ENCODE peak calls at places on chromosomes 7 and 10, in six cellular contexts. W is HCT116; G is CD8-positive, alpha-beta T cell; Z is Karpas-422; R is uterus; V is heart left ventricle. J is an unnamed sample.

GRCh38 chr7:137718360-137718759 is 128.4 kb downstream of the DGKI start:
- DNase-seq in W (no peak), G (no peak), Z (no peak), R (no peak), V (no peak), J (no peak)

GRCh38 chr7:112422842-112423496 is 27.3 kb upstream of the IFRD1 start:
- DNase-seq in W (peak; percentile 63), G (no peak), Z (peak; percentile 73), R (peak; percentile 62), V (peak; percentile 65), J (no peak)

GRCh38 chr7:113161050-113161449 is 42.7 kb upstream of the SMIM30 start:
- DNase-seq in W (no peak), G (no peak), Z (no peak), R (no peak), V (no peak), J (no peak)

GRCh38 chr10:49634053-49634660 is 20.3 kb downstream of the CHAT start:
- DNase-seq in W (no peak), G (no peak), Z (no peak), R (no peak), V (no peak), J (no peak)

GRCh38 chr10:10804061-10804460 is 213.6 kb upstream of the CELF2 start:
- DNase-seq in W (no peak), G (no peak), Z (no peak), R (no peak), V (no peak), J (no peak)

GRCh38 chr7:122885583-122886356 is 490 bp downstream of the CADPS2 start:
- DNase-seq in W (no peak), G (no peak), Z (no peak), R (peak; percentile 36), V (peak; percentile 31), J (no peak)

GRCh38 chr10:132121511-132121830 is 55.7 kb downstream of the JAKMIP3 start:
- DNase-seq in W (no peak), G (no peak), Z (no peak), R (no peak), V (no peak), J (no peak)

GRCh38 chr7:29207469-29207868 is 12.9 kb downstream of the CHN2 start:
- DNase-seq in W (no peak), G (no peak), Z (no peak), R (no peak), V (no peak), J (no peak)

GRCh38 chr10:123614888-123615287 is 51.3 kb upstream of the GPR26 start:
- DNase-seq in W (peak; percentile 16), G (peak; percentile 47), Z (peak; percentile 61), R (no peak), V (peak; percentile 53), J (peak; percentile 21)

GRCh38 chr10:86291616-86292340 is 74.8 kb downstream of the GRID1 start:
- DNase-seq in W (no peak), G (no peak), Z (no peak), R (peak; percentile 6), V (peak; percentile 6), J (no peak)

GRCh38 chr10:108902491-108903250 is 1020.6 kb downstream of the XPNPEP1 start:
- DNase-seq in W (no peak), G (no peak), Z (no peak), R (no peak), V (no peak), J (no peak)

GRCh38 chr10:17239671-17240460 is 11.8 kb downstream of the VIM start:
- DNase-seq in W (no peak), G (no peak), Z (no peak), R (no peak), V (no peak), J (no peak)

GRCh38 chr10:17239276-17239660 is 11.2 kb downstream of the VIM start:
- DNase-seq in W (no peak), G (no peak), Z (no peak), R (no peak), V (no peak), J (no peak)

GRCh38 chr10:17244712-17245365 is 16.8 kb downstream of the VIM start:
- DNase-seq in W (no peak), G (no peak), Z (no peak), R (no peak), V (no peak), J (no peak)

GRCh38 chr10:17240617-17241016 is 12.6 kb downstream of the VIM start:
- DNase-seq in W (no peak), G (no peak), Z (no peak), R (no peak), V (no peak), J (no peak)

DNA sequence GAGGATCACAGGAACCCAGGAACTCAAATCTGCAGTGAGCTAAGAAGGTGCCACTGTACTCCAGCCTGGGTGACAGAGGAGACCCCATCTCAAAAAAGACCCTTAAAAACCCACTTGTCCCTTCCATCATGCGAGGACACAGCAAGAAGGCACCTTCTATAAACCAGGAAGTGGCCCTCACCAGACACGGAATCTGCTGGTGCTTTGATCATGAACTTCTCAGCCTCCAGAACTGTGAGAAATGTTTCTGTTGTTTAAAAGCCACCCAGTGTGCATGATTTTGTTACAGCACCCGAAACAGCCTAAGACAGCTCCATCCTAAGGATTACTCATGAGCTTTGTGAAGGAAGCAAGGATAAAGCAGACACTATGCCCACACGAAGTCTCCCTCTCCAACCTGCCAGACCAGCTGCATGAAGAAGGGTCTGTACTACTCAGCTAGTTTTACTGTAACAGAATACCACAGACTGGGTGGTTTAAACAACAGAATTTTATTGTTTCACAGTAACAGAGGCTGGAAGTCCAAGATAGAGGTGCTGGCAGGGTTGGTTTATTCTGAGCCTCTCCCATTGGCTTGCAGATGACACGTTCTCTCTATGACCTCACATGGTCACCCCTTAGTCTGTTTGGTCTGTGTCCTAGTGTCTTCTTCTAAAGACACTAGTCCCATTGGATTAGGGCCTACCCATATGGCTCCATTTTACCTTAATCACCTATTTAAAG is 13.7 kb downstream of the VIM start:
- DNase-seq in W (no peak), G (no peak), Z (no peak), R (no peak), V (no peak), J (peak; percentile 33)
- H3K4me3 ChIP-seq in W (no peak overlapping the region), G (no peak overlapping the region), Z (no peak overlapping the region), R (no peak overlapping the region), V (no peak overlapping the region), J (no peak overlapping the region)

GRCh38 chr7:157903296-157903695 is 566.5 kb downstream of the DNAJB6 start:
- DNase-seq in W (no peak), G (no peak), Z (no peak), R (no peak), V (no peak), J (no peak)
- H3K27me3 ChIP-seq in W (no peaks in the 10 kb centered on the region), G (no peaks in the 10 kb centered on the region), Z (no peaks in the 10 kb centered on the region), R (no peaks in the 10 kb centered on the region), V (no peaks in the 10 kb centered on the region), J (no peaks in the 10 kb centered on the region)

DNA sequence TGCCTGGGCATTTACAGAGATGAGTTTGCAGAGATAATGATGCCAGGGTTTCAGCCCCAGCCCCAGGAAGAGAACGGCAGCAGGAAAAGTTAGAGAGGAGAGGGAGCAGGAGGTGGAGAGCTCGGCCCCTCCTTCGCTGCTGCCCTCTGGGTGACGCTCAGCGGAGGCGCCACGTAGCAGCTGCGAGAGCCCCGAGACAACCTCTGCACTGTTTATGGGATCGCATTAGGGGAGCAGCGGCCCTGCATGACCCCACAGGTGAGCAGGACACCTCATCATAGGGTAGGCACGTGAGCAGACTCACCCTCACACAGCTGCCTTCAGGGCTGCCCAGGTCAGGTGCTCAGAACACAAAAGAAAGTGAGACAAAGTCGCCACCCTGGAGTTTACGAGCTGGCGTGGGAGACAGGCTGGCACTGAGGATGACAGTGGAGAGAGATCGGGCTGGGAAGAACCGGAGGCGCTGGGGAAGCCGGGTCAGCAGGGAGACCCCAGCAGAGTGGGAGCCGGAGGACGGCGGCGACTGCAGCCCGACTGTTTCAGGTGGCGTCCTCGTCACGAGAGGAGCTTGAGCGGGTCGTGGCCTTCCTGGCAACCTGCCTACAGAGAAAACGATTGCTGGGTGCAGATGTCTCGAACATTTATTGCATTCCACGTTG is 83.2 kb upstream of the INSIG1 start:
- DNase-seq in W (no peak), G (no peak), Z (no peak), R (no peak), V (no peak), J (no peak)
- H3K4me3 ChIP-seq in W (no peak overlapping the region), G (no peak overlapping the region), Z (no peak overlapping the region), R (peak overlapping the region; percentile 13), V (no peak overlapping the region), J (no peak overlapping the region)

DNA sequence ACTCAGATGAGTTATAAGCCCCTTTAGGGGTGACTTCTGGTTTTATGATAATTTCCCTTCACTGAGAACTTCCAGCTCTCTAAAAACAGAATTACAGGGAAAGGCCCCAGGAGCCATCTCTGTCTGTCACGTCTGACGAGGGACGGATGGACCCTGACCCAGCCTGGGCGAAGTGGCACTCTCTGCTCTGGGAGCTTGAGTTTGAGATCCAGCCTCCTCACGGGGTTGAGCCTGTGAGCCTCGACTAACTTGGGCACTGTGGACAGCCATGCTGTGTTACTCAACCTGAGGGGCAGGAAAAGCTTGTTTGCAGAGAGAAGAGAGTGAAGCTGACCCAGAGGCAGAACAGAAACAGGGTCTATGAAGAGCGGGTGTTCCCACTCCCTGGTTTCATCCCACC is 54.6 kb upstream of the MNX1 start:
- DNase-seq in W (no peak), G (no peak), Z (no peak), R (no peak), V (no peak), J (no peak)
- H3K27me3 ChIP-seq in W (no peaks in the 10 kb centered on the region), G (no peaks in the 10 kb centered on the region), Z (no peaks in the 10 kb centered on the region), R (no peaks in the 10 kb centered on the region), V (no peaks in the 10 kb centered on the region), J (peaks cover 8% of the 10 kb centered on the region)

DNA sequence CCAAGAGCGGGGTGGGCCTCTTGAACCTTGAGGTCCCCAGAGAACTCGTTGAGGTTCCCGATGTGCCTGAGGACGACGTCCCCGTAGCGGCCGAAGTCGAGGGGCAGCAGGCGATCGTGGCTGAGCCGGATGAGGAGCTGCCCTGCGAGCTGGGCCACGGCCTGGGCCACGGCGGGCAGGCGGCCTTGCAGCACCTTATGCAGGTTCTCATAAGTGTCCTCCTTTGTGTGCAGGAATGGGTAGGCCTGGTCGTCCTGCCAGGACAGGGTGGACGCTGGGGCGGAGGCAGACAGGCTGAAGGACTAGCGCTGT is 14.2 kb downstream of the TFR2 start:
- DNase-seq in W (no peak), G (no peak), Z (no peak), R (no peak), V (no peak), J (no peak)
- H3K4me3 ChIP-seq in W (peak overlapping the region; percentile 89), G (peak overlapping the region; percentile 40), Z (peak overlapping the region; percentile 70), R (no peak overlapping the region), V (no peak overlapping the region), J (no peak overlapping the region)

GRCh38 chr7:108464743-108465142 is 8.5 kb upstream of the NRCAM start:
- DNase-seq in W (no peak), G (no peak), Z (no peak), R (no peak), V (no peak), J (no peak)

GRCh38 chr7:108461855-108462254 is 5.6 kb upstream of the NRCAM start:
- DNase-seq in W (no peak), G (no peak), Z (no peak), R (no peak), V (no peak), J (no peak)

GRCh38 chr7:108460964-108461363 is 4.7 kb upstream of the NRCAM start:
- DNase-seq in W (no peak), G (no peak), Z (no peak), R (no peak), V (no peak), J (no peak)

GRCh38 chr7:108459922-108460551 is 3.8 kb upstream of the NRCAM start:
- DNase-seq in W (peak; percentile 4), G (no peak), Z (peak; percentile 67), R (no peak), V (no peak), J (no peak)

GRCh38 chr7:108463613-108464012 is 7.4 kb upstream of the NRCAM start:
- DNase-seq in W (no peak), G (peak; percentile 27), Z (no peak), R (no peak), V (no peak), J (peak; percentile 32)
- H3K27me3 ChIP-seq in W (no peaks in the 10 kb centered on the region), G (no peaks in the 10 kb centered on the region), Z (no peaks in the 10 kb centered on the region), R (no peaks in the 10 kb centered on the region), V (no peaks in the 10 kb centered on the region), J (peaks cover 10% of the 10 kb centered on the region)